ENCODE peak calls at places on chromosomes 12 and 14, in eight cellular contexts. O is AG04450, L is left ventricle myocardium inferior, J is fibroblast of pulmonary artery, P is colonic mucosa, Z is OCI-LY7, V is GM12865, T is brain microvascular endothelial cell. D is an unnamed sample.

GRCh38 chr12:53113951-53114350 is 10.7 kb downstream of the SOAT2 start:
- DNase-seq in O (no peak), L (no peak), J (no peak), P (no peak), Z (no peak), V (no peak), T (no peak), D (no peak)

GRCh38 chr12:10101042-10101579 is 2.3 kb upstream of the CLEC1A start:
- DNase-seq in O (no peak), L (no peak), J (no peak), P (no peak), Z (no peak), V (no peak), T (no peak), D (no peak)

GRCh38 chr14:76647699-76648298 is 113.5 kb upstream of the VASH1 start:
- DNase-seq in O (peak; percentile 23), L (no peak), J (peak; percentile 72), P (no peak), Z (peak; percentile 65), V (peak; percentile 70), T (peak; percentile 29), D (peak; percentile 9)

GRCh38 chr12:13223941-13224340 is 27.4 kb downstream of the EMP1 start:
- DNase-seq in O (no peak), L (no peak), J (peak; percentile 71), P (no peak), Z (no peak), V (no peak), T (no peak), D (no peak)

GRCh38 chr12:113050808-113051207 is 5.7 kb upstream of the DTX1 start:
- DNase-seq in O (no peak), L (no peak), J (no peak), P (no peak), Z (peak; percentile 96), V (peak; percentile 37), T (no peak), D (no peak)

GRCh38 chr14:89773644-89774316 is 180.8 kb downstream of the EFCAB11 start:
- DNase-seq in O (no peak), L (peak; percentile 46), J (peak; percentile 33), P (no peak), Z (peak; percentile 85), V (peak; percentile 94), T (peak; percentile 50), D (no peak)

GRCh38 chr14:104602315-104602932 is 2.1 kb downstream of the TMEM179 start:
- DNase-seq in O (no peak), L (no peak), J (no peak), P (no peak), Z (no peak), V (no peak), T (no peak), D (no peak)

GRCh38 chr12:93875157-93875556 is 198.0 kb downstream of the CRADD start:
- DNase-seq in O (no peak), L (no peak), J (no peak), P (no peak), Z (no peak), V (no peak), T (no peak), D (no peak)

DNA sequence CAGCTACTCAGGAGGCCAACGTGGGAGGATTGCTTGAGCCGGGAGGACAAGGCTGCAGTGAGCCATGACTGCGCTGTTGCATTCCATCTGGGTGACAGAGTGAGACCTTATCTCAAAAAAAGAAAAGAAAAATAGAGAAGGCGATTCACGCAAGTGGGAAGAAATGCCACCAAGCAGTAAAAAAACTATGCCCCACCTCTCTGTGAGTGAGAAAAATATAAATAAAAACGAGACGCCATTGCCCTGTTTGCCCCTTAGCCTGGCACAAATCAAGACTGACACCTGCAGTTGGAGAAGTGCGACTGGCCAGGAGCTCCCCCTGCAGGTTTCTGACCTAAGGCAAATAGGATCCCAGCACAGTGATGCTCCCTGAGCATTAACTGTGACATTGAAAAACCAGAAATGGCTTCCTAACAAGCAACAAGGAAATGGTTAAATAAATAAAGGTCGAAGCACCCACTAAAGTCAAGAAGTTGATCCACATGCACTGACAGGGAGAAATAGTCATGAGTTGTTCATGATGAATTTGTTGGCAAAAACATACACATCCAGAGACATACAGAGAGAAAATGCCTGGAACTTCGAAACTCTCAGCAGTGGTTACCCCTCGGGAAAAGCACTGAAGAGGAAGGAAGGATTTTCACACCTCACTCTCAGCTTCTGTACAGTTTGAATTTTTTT is 21.1 kb downstream of the GSC start:
- DNase-seq in O (no peak), L (no peak), J (no peak), P (no peak), Z (peak; percentile 46), V (peak; percentile 54), T (peak; percentile 13), D (no peak)
- TF ChIP-seq CTCF in O (peak; percentile 50), L (peak; percentile 60), J (peak; percentile 55), P (peak; percentile 34), Z (peak; percentile 83), V (peak; percentile 61), T (peak; percentile 80), D (peak; percentile 77)

GRCh38 chr12:122853582-122854245 is 18.5 kb downstream of the HIP1R start:
- DNase-seq in O (no peak), L (no peak), J (no peak), P (no peak), Z (no peak), V (no peak), T (no peak), D (no peak)

GRCh38 chr12:122854554-122854953 is 19.3 kb downstream of the HIP1R start:
- DNase-seq in O (no peak), L (no peak), J (no peak), P (no peak), Z (no peak), V (no peak), T (no peak), D (no peak)

GRCh38 chr12:122851820-122852219 is 16.6 kb downstream of the HIP1R start:
- DNase-seq in O (peak; percentile 57), L (no peak), J (peak; percentile 90), P (no peak), Z (no peak), V (no peak), T (peak; percentile 73), D (no peak)

GRCh38 chr12:122850695-122851350 is 15.6 kb downstream of the HIP1R start:
- DNase-seq in O (no peak), L (no peak), J (no peak), P (no peak), Z (no peak), V (no peak), T (no peak), D (no peak)

DNA sequence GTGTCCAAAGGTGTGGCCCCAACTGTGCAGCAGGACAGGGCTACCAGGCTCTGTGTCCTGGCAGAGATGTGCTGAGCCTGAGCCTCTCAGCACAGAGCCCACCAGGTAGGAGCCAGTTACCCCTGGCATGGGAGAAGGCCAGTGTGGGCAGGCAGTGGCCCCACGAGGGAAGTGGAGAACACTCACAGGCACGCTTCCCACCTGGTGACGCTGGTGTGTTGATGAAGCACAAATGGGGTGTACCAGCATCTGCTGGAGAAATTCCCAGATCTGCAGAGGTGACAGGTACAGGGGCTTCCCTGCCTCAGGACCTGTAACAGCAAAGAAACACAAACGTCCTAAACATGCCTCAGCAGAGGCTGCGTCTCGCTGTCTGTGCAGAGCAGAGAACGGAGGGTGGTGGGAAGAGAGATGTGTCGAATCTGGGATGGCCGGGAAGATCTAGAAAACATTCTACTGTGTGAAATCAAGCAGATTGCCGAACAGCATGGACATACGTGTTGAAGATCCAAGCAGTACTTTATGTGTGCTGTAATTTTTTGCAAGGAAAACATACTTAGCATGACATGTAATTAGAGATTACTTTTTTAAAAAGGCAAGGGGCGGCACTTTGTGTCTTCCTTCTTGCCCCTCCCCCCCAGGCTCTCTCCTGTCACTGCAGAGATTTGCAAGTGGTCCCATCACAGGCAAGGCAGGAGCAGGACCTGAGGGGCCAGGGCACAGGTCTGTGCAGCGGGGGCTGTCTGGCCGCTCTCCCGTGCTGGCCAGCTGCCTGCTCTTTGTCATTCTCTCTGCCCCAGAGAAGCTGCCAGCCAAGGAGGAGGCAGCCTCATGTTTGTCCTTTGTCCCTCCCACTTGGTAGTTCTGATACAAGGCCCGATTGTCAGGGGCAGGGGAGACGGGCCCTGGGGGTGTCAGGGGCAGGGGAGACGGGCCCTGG is 17.3 kb downstream of the HIP1R start:
- DNase-seq in O (no peak), L (no peak), J (peak; percentile 43), P (no peak), Z (no peak), V (no peak), T (no peak), D (no peak)
- H3K4me3 ChIP-seq in O (no peak overlapping the region), L (no peak overlapping the region), J (no peak overlapping the region), P (no peak overlapping the region), Z (no peak overlapping the region), V (no peak overlapping the region), T (no peak overlapping the region), D (no peak overlapping the region)

DNA sequence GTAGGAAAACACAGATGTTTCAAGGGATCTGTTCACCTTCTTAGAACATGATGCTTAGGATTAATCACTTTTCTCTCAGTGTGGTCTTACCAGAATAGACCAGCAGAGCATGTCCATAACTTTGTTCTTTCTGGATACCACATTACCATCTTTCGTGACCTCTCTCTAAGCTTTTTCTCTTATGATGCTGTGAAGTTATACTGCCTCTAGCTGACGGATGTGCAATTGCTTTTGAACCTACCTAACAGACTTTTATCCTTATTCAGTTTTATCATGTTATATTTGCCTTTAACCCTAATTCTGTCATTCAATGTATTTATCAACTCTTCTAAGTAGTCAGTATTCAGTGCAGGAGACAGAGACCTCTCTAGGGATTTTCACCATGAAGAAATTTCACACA is 246.7 kb downstream of the DACT1 start:
- DNase-seq in O (no peak), L (no peak), J (no peak), P (no peak), Z (peak; percentile 8), V (peak; percentile 5), T (no peak), D (no peak)
- TF ChIP-seq CTCF in O (peak; percentile 24), L (peak; percentile 25), J (peak; percentile 19), P (peak; percentile 26), Z (peak; percentile 69), V (peak; percentile 21), T (peak; percentile 17), D (peak; percentile 12)

GRCh38 chr12:92278378-92278828 is 132.8 kb upstream of the BTG1 start:
- DNase-seq in O (no peak), L (no peak), J (peak; percentile 16), P (no peak), Z (no peak), V (no peak), T (no peak), D (no peak)

GRCh38 chr12:92272301-92272964 is 126.8 kb upstream of the BTG1 start:
- DNase-seq in O (no peak), L (no peak), J (no peak), P (no peak), Z (no peak), V (no peak), T (no peak), D (no peak)

GRCh38 chr12:92275443-92276154 is 130.0 kb upstream of the BTG1 start:
- DNase-seq in O (no peak), L (no peak), J (no peak), P (no peak), Z (no peak), V (no peak), T (no peak), D (no peak)

GRCh38 chr12:92277795-92278194 is 132.1 kb upstream of the BTG1 start:
- DNase-seq in O (no peak), L (no peak), J (no peak), P (no peak), Z (no peak), V (no peak), T (no peak), D (no peak)
- H3K4me3 ChIP-seq in O (no peak overlapping the region), L (no peak overlapping the region), J (no peak overlapping the region), P (no peak overlapping the region), Z (no peak overlapping the region), V (no peak overlapping the region), T (no peak overlapping the region), D (no peak overlapping the region)

D was measured in retinal pigment epithelial cell.